ENCODE peak calls at places on chromosome 14, in four cellular contexts. I, G, N and L are unnamed samples.

GRCh38 chr14:30957813-30958370 is 67.6 kb upstream of the AP4S1 start:
- DNase-seq in I (no peak), G (peak), N (no peak), L (no peak)

GRCh38 chr14:70045715-70046535 is 142.8 kb downstream of the SLC8A3 start:
- DNase-seq in I (peak), G (peak), N (peak), L (peak)

GRCh38 chr14:97262336-97262735 is 465.2 kb downstream of the VRK1 start:
- DNase-seq in I (no peak), G (no peak), N (no peak), L (no peak)

GRCh38 chr14:65041434-65041915 is 54.8 kb downstream of the FNTB start:
- DNase-seq in I (no peak), G (no peak), N (no peak), L (no peak)

GRCh38 chr14:74670726-74671125 is 42.2 kb downstream of the AREL1 start:
- DNase-seq in I (peak), G (no peak), N (no peak), L (peak)

GRCh38 chr14:70808023-70808401 is 1.3 kb downstream of the MAP3K9 start:
- DNase-seq in I (no peak), G (peak), N (no peak), L (no peak)

GRCh38 chr14:37862263-37862662 is 266.8 kb downstream of the TTC6 start:
- DNase-seq in I (no peak), G (no peak), N (no peak), L (no peak)

GRCh38 chr14:26872510-26872909 is 274.7 kb upstream of the NOVA1 start:
- DNase-seq in I (no peak), G (no peak), N (no peak), L (no peak)

GRCh38 chr14:33414041-33414440 is 475.4 kb downstream of the NPAS3 start:
- DNase-seq in I (no peak), G (no peak), N (no peak), L (no peak)